ENCODE peak calls at places on chromosomes 6 and 20, in ten cellular contexts. V is stimulated activated CD8-positive, alpha-beta memory T cell treated with anti-CD3 and anti-CD28 coated beads, Interleukin-2, amount 100 ng/mL, for 1 hour; Q is NCI-H2081; A is CD8-positive, alpha-beta memory T cell; T is activated CD8-positive, alpha-beta T cell treated with anti-CD3 and anti-CD28 coated beads for 36 hours; M is lower leg skin; N is astrocyte; L is caudate nucleus; W is HCT116; K is NAMALWA. G is an unnamed sample.

GRCh38 chr6:5732496-5732895 is 274.2 kb downstream of the NRN1 start:
- DNase-seq in L (no peak), W (no peak), N (no peak), A (no peak), V (no peak), M (no peak), K (no peak), Q (no peak), T (no peak), G (no peak)

GRCh38 chr20:14259691-14260090 is 77.7 kb downstream of the FLRT3 start:
- DNase-seq in K (no peak), N (peak; percentile 13), V (no peak), M (no peak), T (no peak), L (no peak), A (no peak), Q (no peak), W (no peak), G (no peak)

GRCh38 chr6:90658497-90658896 is 71.6 kb upstream of the MAP3K7 start:
- DNase-seq in L (no peak), K (no peak), M (no peak), V (no peak), W (no peak), N (no peak), A (no peak), T (no peak), Q (no peak), G (no peak)

GRCh38 chr6:107713214-107713962 is 110.7 kb downstream of the SCML4 start:
- DNase-seq in K (peak; percentile 69), W (no peak), A (no peak), L (no peak), N (no peak), M (no peak), Q (no peak), V (no peak), T (peak; percentile 79), G (no peak)

GRCh38 chr20:59567585-59568508 is 36.5 kb upstream of the PHACTR3 start:
- DNase-seq in V (no peak), K (no peak), M (no peak), Q (no peak), W (no peak), T (no peak), A (no peak), L (no peak), N (no peak), G (no peak)

GRCh38 chr20:60057123-60057865 is 99.1 kb downstream of the CDH26 start:
- DNase-seq in Q (peak; percentile 28), V (peak; percentile 42), T (peak; percentile 81), M (peak; percentile 54), L (no peak), K (peak; percentile 73), W (peak; percentile 36), N (peak; percentile 22), A (peak; percentile 73), G (peak; percentile 52)

GRCh38 chr6:122894791-122895190 is 101.2 kb upstream of the CLVS2 start:
- DNase-seq in M (no peak), N (no peak), W (no peak), T (no peak), K (no peak), L (no peak), Q (no peak), V (no peak), A (no peak), G (no peak)

GRCh38 chr20:396252-396618 is 11.9 kb upstream of the RBCK1 start:
- DNase-seq in L (no peak), N (no peak), T (no peak), A (no peak), V (no peak), Q (no peak), W (no peak), M (no peak), K (no peak), G (no peak)

GRCh38 chr6:165689699-165690098 is 26.7 kb upstream of the PDE10A start:
- DNase-seq in T (no peak), N (no peak), M (no peak), A (no peak), L (no peak), K (no peak), Q (no peak), V (no peak), W (no peak), G (no peak)

GRCh38 chr6:112560651-112561050 is 213.5 kb downstream of the RFPL4B start:
- DNase-seq in A (no peak), T (no peak), V (no peak), L (no peak), K (peak; percentile 34), N (no peak), M (no peak), Q (no peak), W (no peak), G (no peak)

GRCh38 chr6:17289491-17290106 is 8.4 kb downstream of the RBM24 start:
- DNase-seq in V (no peak), T (no peak), W (no peak), M (peak; percentile 32), N (no peak), Q (no peak), A (no peak), L (no peak), K (no peak), G (peak; percentile 68)

GRCh38 chr6:25717856-25718740 is 36.4 kb upstream of the SLC17A4 start:
- DNase-seq in K (peak; percentile 72), T (no peak), V (no peak), N (peak; percentile 0), L (no peak), W (peak; percentile 6), A (no peak), M (no peak), Q (peak; percentile 64), G (no peak)

GRCh38 chr6:79301290-79301689 is 66.8 kb upstream of the HMGN3 start:
- DNase-seq in T (no peak), Q (no peak), K (no peak), V (no peak), N (peak; percentile 27), A (no peak), W (no peak), M (no peak), L (no peak), G (no peak)

GRCh38 chr6:145272246-145272645 is 463.1 kb downstream of the EPM2A start:
- DNase-seq in V (no peak), K (no peak), Q (no peak), L (no peak), N (no peak), W (no peak), T (no peak), A (no peak), M (no peak), G (no peak)

GRCh38 chr6:8436956-8437355 is 1.6 kb upstream of the SLC35B3 start:
- DNase-seq in L (no peak), V (no peak), N (no peak), M (no peak), Q (no peak), A (no peak), K (peak; percentile 15), W (no peak), T (no peak), G (no peak)

GRCh38 chr6:67221226-67221625 is 1413.9 kb upstream of the ADGRB3 start:
- DNase-seq in A (no peak), M (no peak), L (no peak), K (no peak), Q (no peak), N (peak; percentile 3), V (no peak), W (no peak), T (no peak), G (no peak)

GRCh38 chr6:165829376-165829775 is 166.3 kb upstream of the PDE10A start:
- DNase-seq in N (no peak), L (no peak), M (no peak), W (no peak), Q (no peak), T (no peak), V (no peak), K (no peak), A (no peak), G (no peak)

GRCh38 chr6:166351715-166352285 is 9.5 kb upstream of the SFT2D1 start:
- DNase-seq in A (no peak), N (no peak), L (no peak), K (peak; percentile 88), T (no peak), W (no peak), V (no peak), Q (peak; percentile 59), M (peak; percentile 41), G (peak; percentile 74)

GRCh38 chr20:57346477-57346876 is 4.6 kb upstream of the RAE1 start:
- DNase-seq in Q (peak; percentile 63), K (peak; percentile 88), N (peak; percentile 52), M (peak; percentile 78), L (peak; percentile 33), A (peak; percentile 70), W (peak; percentile 55), V (peak; percentile 20), T (peak; percentile 87), G (peak; percentile 81)

GRCh38 chr6:13420269-13420668 is 67.1 kb downstream of the GFOD1 start:
- DNase-seq in K (no peak), V (no peak), A (no peak), W (no peak), Q (no peak), N (no peak), L (no peak), M (no peak), T (no peak), G (no peak)

GRCh38 chr6:103983860-103984259 is 875.9 kb downstream of the HACE1 start:
- DNase-seq in T (no peak), A (no peak), L (no peak), Q (no peak), N (no peak), W (no peak), V (no peak), M (no peak), K (no peak), G (no peak)

GRCh38 chr20:48175261-48175660 is 390.0 kb upstream of the SULF2 start:
- DNase-seq in V (no peak), A (no peak), T (no peak), M (no peak), N (no peak), Q (no peak), K (no peak), L (no peak), W (no peak), G (no peak)

GRCh38 chr6:67683960-67684359 is 951.1 kb upstream of the ADGRB3 start:
- DNase-seq in T (no peak), W (no peak), K (no peak), M (no peak), Q (no peak), A (no peak), V (no peak), L (no peak), N (peak; percentile 67), G (no peak)

GRCh38 chr20:19784511-19785172 is 26.6 kb downstream of the RIN2 start:
- DNase-seq in Q (peak; percentile 85), K (peak; percentile 75), L (peak; percentile 37), V (no peak), W (peak; percentile 77), M (peak; percentile 60), N (peak; percentile 77), T (peak; percentile 56), A (no peak), G (peak; percentile 73)

GRCh38 chr6:87588756-87589407 is 905 bp downstream of the RARS2 start:
- DNase-seq in N (peak; percentile 57), W (no peak), T (no peak), M (no peak), V (no peak), Q (no peak), L (no peak), K (no peak), A (no peak), G (no peak)

GRCh38 chr20:45044084-45044573 is 56.8 kb downstream of the KCNS1 start:
- DNase-seq in K (peak; percentile 87), Q (peak; percentile 45), V (no peak), W (peak; percentile 57), A (peak; percentile 62), L (no peak), N (peak; percentile 60), M (no peak), T (peak; percentile 56), G (peak; percentile 34)

GRCh38 chr6:39752835-39753744 is 27.9 kb upstream of the KIF6 start:
- DNase-seq in V (no peak), W (no peak), K (no peak), Q (no peak), A (no peak), N (no peak), M (no peak), T (no peak), L (no peak), G (no peak)

GRCh38 chr6:151118453-151119123 is 121.2 kb upstream of the AKAP12 start:
- DNase-seq in M (no peak), A (no peak), Q (no peak), T (no peak), L (no peak), W (no peak), V (no peak), N (no peak), K (no peak), G (no peak)